ENCODE peak calls at places on chromosomes 4 and X, in six cellular contexts. X is aorta; G is psoas muscle; A is CD4-positive, alpha-beta memory T cell; E is prostate gland; U is BE2C. C is an unnamed sample. For H3K36me3, the result is how much of the 10 kb centered on the place peaks cover.

GRCh38 chr4:152680988-152681731 is 1.4 kb upstream of the TMEM154 start:
- DNase-seq in A (no peak), G (no peak), U (no peak), X (no peak), E (no peak), C (no peak)

GRCh38 chr4:69875986-69876542 is 16.1 kb upstream of the SULT1E1 start:
- DNase-seq in G (no peak), U (no peak), A (no peak), E (no peak), X (no peak), C (no peak)

GRCh38 chrX:54891573-54891972 is 29.1 kb upstream of the TRO start:
- DNase-seq in U (peak), G (no peak), A (peak), E (peak), X (no peak), C (no peak)

GRCh38 chrX:130994671-130995070 is 63.5 kb upstream of the ARHGAP36 start:
- DNase-seq in A (peak), E (no peak), G (no peak), U (peak), X (no peak), C (no peak)

GRCh38 chr4:171181090-171181489 is 632.1 kb upstream of the GALNTL6 start:
- DNase-seq in A (no peak), G (no peak), U (no peak), E (no peak), X (no peak), C (no peak)

GRCh38 chrX:16643160-16643559 is 6.8 kb upstream of the S100G start:
- DNase-seq in E (no peak), U (no peak), A (no peak), X (no peak), G (no peak), C (no peak)

GRCh38 chr4:41069268-41069667 is 145.1 kb downstream of the APBB2 start:
- DNase-seq in U (no peak), E (no peak), X (no peak), A (no peak), G (no peak), C (no peak)

GRCh38 chrX:103734125-103734760 is 23.5 kb downstream of the TMEM31 start:
- DNase-seq in U (peak), A (no peak), E (no peak), G (no peak), X (no peak), C (no peak)

GRCh38 chr4:149113804-149114430 is 671.7 kb upstream of the NR3C2 start:
- DNase-seq in E (no peak), A (no peak), X (no peak), G (no peak), U (no peak), C (no peak)

GRCh38 chrX:71618303-71618721 is at the start of gene CXCR3:
- DNase-seq in A (peak), X (peak), U (no peak), E (no peak), G (no peak), C (peak)

GRCh38 chr4:7198440-7199128 is 6.2 kb downstream of the SORCS2 start:
- DNase-seq in U (peak), G (no peak), A (no peak), X (peak), E (no peak), C (no peak)

GRCh38 chr4:57287687-57288604 is 177.8 kb upstream of the IGFBP7 start:
- DNase-seq in G (no peak), A (no peak), E (no peak), U (no peak), X (no peak), C (no peak)

GRCh38 chrX:108537005-108537404 is 97.4 kb downstream of the COL4A5 start:
- DNase-seq in G (no peak), A (no peak), U (peak), E (peak), X (no peak), C (no peak)

DNA sequence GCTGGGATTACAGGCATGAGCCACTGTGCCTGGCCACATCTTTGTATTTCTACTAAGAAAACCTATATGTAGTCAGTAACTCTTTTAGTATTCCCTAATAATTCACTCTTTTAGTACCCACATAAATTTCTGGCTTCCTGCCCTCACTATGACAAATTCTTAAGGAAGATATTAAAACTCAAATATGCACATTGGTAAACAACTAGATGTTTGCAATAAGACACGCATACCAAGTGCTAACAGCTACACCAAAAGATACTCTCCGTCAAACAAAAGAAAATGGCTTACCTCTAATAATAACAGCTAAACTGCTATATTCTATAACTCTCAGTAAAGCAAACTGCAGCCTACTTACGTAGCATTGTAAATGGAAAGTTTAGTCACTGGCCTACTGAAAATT is 6.3 kb downstream of the UBA6 start:
- DNase-seq in X (no peak), U (no peak), E (no peak), G (no peak), A (no peak), C (no peak)
- H3K36me3 ChIP-seq in X (under half), U (under half), E (under half), G (under half), A (under half), C (under half)

DNA sequence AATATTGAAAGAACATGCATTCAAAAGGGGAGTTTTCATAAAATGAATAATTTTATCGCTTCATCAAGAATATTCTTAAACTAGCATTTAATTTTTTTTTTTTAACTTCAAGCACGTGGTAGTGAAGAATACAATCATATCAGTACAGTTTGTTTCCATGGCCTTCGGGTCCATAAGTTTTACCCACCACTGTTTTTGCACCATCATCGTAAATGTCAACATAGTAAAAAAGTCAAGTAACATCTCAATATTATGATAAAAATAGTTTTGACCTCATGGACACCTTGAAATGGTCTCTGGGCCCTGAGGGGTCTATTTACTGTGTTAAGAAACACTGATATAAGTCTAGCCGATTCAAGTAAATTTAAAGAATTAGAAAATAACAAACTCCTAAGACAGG is 80.2 kb downstream of the ANKRD17 start:
- DNase-seq in U (no peak), G (no peak), E (no peak), X (no peak), A (no peak), C (no peak)
- H3K36me3 ChIP-seq in U (under half), G (under half), E (under half), X (under half), A (under half), C (under half)

DNA sequence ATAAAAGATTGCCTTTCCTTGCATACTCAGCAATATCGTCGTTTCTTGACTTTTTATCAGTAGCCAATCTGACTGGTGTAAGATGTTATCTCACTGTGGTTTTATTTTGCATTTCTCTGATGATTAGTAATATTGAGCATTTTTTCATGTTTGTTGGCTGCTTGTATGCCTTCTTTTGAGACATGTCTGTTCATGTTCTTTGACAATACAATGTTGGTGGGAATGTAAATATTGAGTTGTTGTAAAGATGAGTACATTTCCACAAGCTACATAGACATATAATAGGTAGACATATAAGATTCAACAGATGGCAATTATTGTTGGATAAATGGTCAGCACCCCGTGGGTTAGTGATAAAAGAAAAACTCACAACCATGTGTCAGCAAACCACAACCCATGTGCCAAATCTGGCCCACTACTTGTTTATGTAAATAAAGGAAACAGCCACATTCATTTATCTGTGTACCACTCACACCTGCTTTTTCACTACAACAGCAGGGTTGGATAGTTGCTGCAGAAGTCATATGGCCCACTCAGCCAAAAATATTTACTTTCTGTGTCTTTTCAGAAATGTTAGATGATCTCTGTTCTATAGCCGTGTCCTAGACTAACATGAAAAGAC is 153.1 kb upstream of the VCX start:
- DNase-seq in G (no peak), A (no peak), E (no peak), U (no peak), X (no peak), C (no peak)
- H3K36me3 ChIP-seq in G (under half), A (under half), E (under half), U (under half), X (under half), C (under half)

DNA sequence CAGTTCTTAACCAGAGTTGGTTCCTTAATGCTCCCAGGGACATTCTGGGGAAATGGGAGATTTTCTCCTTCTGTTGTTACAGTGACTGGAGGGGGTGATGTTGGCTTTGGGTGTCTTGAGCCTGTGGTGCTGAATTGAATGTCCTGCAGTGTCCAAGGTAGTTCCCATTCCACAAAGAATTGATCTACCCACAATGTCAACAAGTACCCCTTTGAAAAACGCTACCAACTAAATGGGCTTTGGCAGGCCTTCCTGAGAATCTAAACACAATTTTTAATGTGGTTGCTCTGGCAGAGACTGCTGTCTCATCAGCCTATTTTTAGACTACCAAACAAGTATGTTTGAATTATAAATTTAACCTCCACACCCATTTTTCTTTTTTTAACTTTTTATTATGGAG is 69.4 kb downstream of the CCKAR start:
- DNase-seq in X (no peak), G (no peak), A (no peak), U (no peak), E (peak), C (no peak)
- H3K36me3 ChIP-seq in X (under half), G (under half), A (under half), U (under half), E (under half), C (under half)

GRCh38 chr4:739569-739968 is 33.9 kb downstream of the PCGF3 start:
- DNase-seq in X (no peak), A (no peak), G (no peak), U (no peak), E (no peak), C (no peak)
- H3K36me3 ChIP-seq in X (under half), A (under half), G (half or more), U (under half), E (under half), C (under half)

C was measured in GM06990.